ENCODE peak calls at places on chromosomes 5 and 9, in six cellular contexts. G is suprapubic skin; O is CD4-positive, alpha-beta memory T cell; A is fibroblast of lung; W is hepatocyte; B is K562. L is an unnamed sample. For H3K9me3, H3K27me3 and H3K4me1, the result is how much of the 10 kb centered on the place peaks cover.

GRCh38 chr5:60349891-60350415 is 350.0 kb downstream of the DEPDC1B start:
- DNase-seq in A (no peak), B (no peak), G (no peak), O (no peak), W (no peak), L (no peak)

GRCh38 chr5:124411089-124411488 is 335.4 kb downstream of the ZNF608 start:
- DNase-seq in W (no peak), O (no peak), A (peak), G (no peak), B (no peak), L (no peak)

GRCh38 chr5:137254695-137255094 is 244.4 kb downstream of the SPOCK1 start:
- DNase-seq in W (no peak), G (no peak), B (no peak), O (no peak), A (no peak), L (no peak)

GRCh38 chr9:120820095-120820494 is 22.6 kb downstream of the PSMD5 start:
- DNase-seq in A (no peak), O (no peak), W (no peak), G (no peak), B (no peak), L (no peak)

GRCh38 chr9:98869866-98870265 is 62.4 kb downstream of the GALNT12 start:
- DNase-seq in O (no peak), W (no peak), A (no peak), B (no peak), G (no peak), L (no peak)

GRCh38 chr5:172150514-172151425 is 37.3 kb downstream of the STK10 start:
- DNase-seq in W (no peak), O (no peak), A (no peak), G (peak), B (peak), L (no peak)

GRCh38 chr5:139745800-139746690 is 49.6 kb upstream of the PSD2 start:
- DNase-seq in A (peak), O (peak), W (peak), G (peak), B (peak), L (peak)

GRCh38 chr9:77293949-77294348 is 116.6 kb downstream of the VPS13A start:
- DNase-seq in B (no peak), O (no peak), G (no peak), A (no peak), W (no peak), L (no peak)

GRCh38 chr5:1792842-1793266 is 6.8 kb downstream of the MRPL36 start:
- DNase-seq in W (no peak), B (no peak), A (peak), O (peak), G (peak), L (peak)

GRCh38 chr5:94850960-94851359 is 232.5 kb downstream of the SLF1 start:
- DNase-seq in B (no peak), O (no peak), W (no peak), A (no peak), G (no peak), L (no peak)

GRCh38 chr9:128149001-128149701 is at the start of gene LCN2:
- DNase-seq in B (peak), W (no peak), A (no peak), G (no peak), O (no peak), L (no peak)

DNA sequence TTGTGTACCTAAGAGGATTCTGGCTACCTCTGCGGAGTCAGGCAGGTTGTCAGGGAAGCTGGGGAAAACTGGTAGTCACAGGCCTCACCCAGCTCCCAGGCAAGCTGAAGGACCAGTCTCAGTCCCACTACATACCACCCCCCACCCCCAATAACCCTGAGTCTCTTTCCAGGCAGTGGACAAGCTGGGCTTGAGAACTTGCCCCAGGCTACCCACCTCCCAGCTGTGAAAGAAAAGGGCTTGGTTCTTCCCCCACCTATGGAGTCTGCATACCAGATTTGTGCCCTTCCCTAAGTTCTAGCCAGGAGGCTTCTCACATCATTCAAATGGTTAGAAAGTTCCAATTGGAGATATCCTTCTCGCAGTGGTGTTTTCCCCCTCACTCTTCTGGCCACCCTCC is 1678.8 kb downstream of the MAT2B start:
- DNase-seq in W (no peak), G (no peak), A (no peak), B (no peak), O (no peak), L (no peak)
- H3K9me3 ChIP-seq in W (under half), G (under half), A (under half), B (under half), O (under half), L (under half)

GRCh38 chr9:79768199-79768598 is 196.4 kb downstream of the TLE4 start:
- DNase-seq in B (no peak), O (no peak), W (no peak), G (no peak), A (peak), L (no peak)

GRCh38 chr9:79766091-79766490 is 194.3 kb downstream of the TLE4 start:
- DNase-seq in O (no peak), W (no peak), B (no peak), A (no peak), G (no peak), L (no peak)

GRCh38 chr9:79765466-79765865 is 193.7 kb downstream of the TLE4 start:
- DNase-seq in O (no peak), A (no peak), W (no peak), B (no peak), G (no peak), L (no peak)

GRCh38 chr9:79764377-79764776 is 192.6 kb downstream of the TLE4 start:
- DNase-seq in G (no peak), O (no peak), W (peak), B (no peak), A (peak), L (no peak)

DNA sequence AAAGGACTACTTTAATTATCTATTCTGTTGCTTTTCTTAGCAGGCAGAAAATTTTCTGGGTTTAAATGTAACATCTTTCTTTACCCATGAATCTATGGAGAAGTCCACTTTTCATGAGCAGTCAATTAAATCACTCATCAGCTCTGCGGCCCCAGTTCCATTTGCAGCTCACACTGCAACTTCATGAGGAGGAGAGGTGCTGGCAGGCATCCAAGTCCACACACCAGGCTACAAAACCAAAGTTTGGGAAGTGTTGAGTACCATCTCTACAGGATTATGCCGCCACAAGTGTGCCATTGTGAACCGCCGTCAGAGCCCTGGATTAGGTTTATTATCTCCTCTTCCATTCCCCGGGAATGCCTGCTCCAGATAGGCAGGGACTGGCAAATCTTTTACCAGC is 192.1 kb downstream of the TLE4 start:
- DNase-seq in W (no peak), O (no peak), B (no peak), G (no peak), A (peak), L (no peak)
- H3K27me3 ChIP-seq in W (under half), O (under half), B (under half), G (under half), A (under half), L (under half)

GRCh38 chr5:14153932-14154646 is 10.9 kb downstream of the TRIO start:
- DNase-seq in A (peak), B (no peak), G (no peak), W (peak), O (no peak), L (no peak)

GRCh38 chr5:14155075-14155474 is 11.9 kb downstream of the TRIO start:
- DNase-seq in A (no peak), B (no peak), G (no peak), W (no peak), O (no peak), L (no peak)

GRCh38 chr5:14156611-14157493 is 13.7 kb downstream of the TRIO start:
- DNase-seq in A (peak), G (no peak), O (no peak), W (peak), B (no peak), L (no peak)

GRCh38 chr5:14155730-14156129 is 12.6 kb downstream of the TRIO start:
- DNase-seq in W (no peak), G (no peak), B (no peak), A (no peak), O (no peak), L (no peak)

DNA sequence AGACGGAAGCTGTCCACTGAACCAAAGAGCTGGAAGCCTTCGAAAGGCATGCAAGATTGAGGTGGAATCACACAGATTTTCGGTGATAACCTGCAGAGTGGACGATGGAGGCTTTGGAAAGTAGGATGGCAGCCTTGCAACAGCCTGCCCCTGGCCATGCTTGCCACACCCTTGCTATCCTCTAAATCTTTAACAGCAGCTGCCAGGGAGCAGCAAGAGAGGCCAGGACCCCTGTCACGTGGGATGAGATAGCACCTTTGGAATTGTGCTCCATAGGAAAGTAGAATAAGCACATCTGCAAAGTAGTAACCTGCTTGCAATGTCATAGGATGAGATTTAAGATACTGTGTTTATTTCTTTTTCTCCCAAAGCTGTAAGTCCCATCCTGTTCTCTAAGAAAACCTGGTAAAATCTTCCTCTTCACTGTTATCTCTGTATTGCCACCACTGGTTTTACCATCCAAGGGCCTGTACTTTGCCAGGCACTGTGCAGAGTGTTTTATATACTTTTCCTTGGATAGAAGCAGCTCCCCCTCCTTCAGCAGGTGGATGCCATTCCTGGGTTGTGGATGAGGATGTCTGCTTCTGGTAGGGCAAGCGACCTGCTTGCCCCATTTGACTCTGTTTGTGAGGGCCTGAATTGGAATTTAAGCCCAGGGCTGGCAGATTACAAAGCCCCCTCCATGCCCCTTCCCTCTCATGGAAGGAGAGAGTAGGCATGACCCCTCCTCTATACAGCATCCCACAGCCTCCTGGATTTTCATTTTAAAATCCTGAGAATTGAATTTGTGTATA is 10.1 kb downstream of the TRIO start:
- DNase-seq in G (no peak), B (no peak), W (no peak), A (no peak), O (no peak), L (no peak)
- H3K4me1 ChIP-seq in G (half or more), B (under half), W (half or more), A (half or more), O (under half), L (under half)

GRCh38 chr5:7910738-7911428 is 41.9 kb downstream of the MTRR start:
- DNase-seq in B (no peak), O (no peak), A (no peak), G (no peak), W (no peak), L (no peak)
- H3K9me3 ChIP-seq in B (under half), O (under half), A (under half), G (under half), W (under half), L (under half)

GRCh38 chr5:88674262-88675158 is 208.5 kb downstream of the MEF2C start:
- DNase-seq in A (no peak), W (no peak), B (no peak), G (no peak), O (no peak), L (peak)

GRCh38 chr5:88677502-88677901 is 205.5 kb downstream of the MEF2C start:
- DNase-seq in B (no peak), A (no peak), W (no peak), G (no peak), O (no peak), L (no peak)

GRCh38 chr5:88675159-88675757 is 207.7 kb downstream of the MEF2C start:
- DNase-seq in G (no peak), O (no peak), W (no peak), B (no peak), A (no peak), L (no peak)

GRCh38 chr5:88676637-88677481 is 206.1 kb downstream of the MEF2C start:
- DNase-seq in A (no peak), O (no peak), G (no peak), B (no peak), W (no peak), L (no peak)

DNA sequence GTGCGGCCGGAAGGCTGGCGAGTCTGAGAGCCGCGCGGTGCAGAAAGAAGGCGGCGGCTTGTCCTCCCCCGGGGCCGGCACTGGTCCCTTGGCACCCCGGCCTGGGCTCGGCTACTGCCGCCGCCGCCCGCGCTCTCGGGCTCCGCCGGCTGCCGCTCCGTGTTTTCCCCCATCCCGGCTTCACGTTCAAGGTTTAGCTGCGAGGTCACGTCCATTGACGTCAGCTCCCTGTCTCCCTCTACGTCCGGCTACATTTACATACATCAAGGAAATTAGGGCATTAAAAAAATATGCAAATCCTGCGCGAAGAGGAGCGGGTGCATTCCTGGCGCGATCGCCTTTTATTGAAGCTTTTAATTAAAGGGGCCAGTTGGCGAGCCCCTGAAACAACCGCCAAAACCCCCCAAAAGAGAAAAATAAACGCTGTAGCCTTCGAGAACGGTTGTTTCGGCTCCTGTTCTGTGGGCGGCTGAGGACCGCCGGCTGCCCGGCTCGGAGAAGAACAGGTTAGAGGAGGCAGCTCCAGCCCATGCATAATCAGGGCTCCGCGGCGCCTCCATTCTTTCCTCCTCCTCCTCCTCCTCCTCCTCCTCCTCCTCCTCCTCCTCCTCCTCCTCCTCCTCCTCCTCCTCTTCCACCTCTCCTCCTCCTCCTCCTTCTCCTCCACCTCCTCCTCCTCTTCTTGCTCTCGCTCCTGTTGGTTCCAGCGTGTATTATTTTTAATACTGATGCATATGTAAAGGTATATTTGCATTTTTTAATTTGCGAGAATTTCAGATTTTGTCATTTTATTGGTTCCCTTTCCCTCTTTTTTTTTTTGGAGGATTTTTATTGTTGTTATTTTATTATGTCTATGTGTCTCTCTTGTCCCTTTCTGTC is 207.0 kb downstream of the MEF2C start:
- DNase-seq in A (peak), W (peak), O (no peak), G (no peak), B (no peak), L (no peak)
- H3K27me3 ChIP-seq in A (half or more), W (half or more), O (half or more), G (half or more), B (under half), L (half or more)

GRCh38 chr9:35666045-35666444 is 1.1 kb upstream of the ARHGEF39 start:
- DNase-seq in O (no peak), W (no peak), B (no peak), A (no peak), G (no peak), L (no peak)

GRCh38 chr9:35667939-35668338 is 2.9 kb upstream of the ARHGEF39 start:
- DNase-seq in A (no peak), O (no peak), G (no peak), W (no peak), B (no peak), L (no peak)

GRCh38 chr9:35664531-35665470 is at the start of gene ARHGEF39:
- DNase-seq in A (peak), W (peak), G (no peak), B (peak), O (peak), L (peak)

GRCh38 chr9:35666547-35666946 is 1.6 kb upstream of the ARHGEF39 start:
- DNase-seq in A (no peak), O (no peak), G (no peak), B (no peak), W (no peak), L (no peak)

GRCh38 chr9:35665471-35665818 is 450 bp upstream of the ARHGEF39 start:
- DNase-seq in O (no peak), B (no peak), G (no peak), A (no peak), W (no peak), L (no peak)
- H3K4me1 ChIP-seq in O (under half), B (under half), G (under half), A (under half), W (under half), L (half or more)